ENCODE peak calls at places on chromosomes 1 and 21, in six cellular contexts. H is NCI-H1694; A is CD4-positive, CD25-positive, alpha-beta regulatory T cell; B is NCI-H2081; Z is activated CD8-positive, alpha-beta memory T cell treated with anti-CD3 and anti-CD28 coated beads, Interleukin-2, amount 50 U/mL, for 48 hours; N is lower lobe of right lung. S is an unnamed sample.
A peak's percentile ranks its signal among the peaks of the same experiment; 100 is the strongest.

GRCh38 chr1:61434276-61434675 is 290.7 kb downstream of the TM2D1 start:
- DNase-seq in A (no peak), N (no peak), Z (no peak), H (no peak), B (no peak), S (no peak)

GRCh38 chr1:61293986-61294504 is 211.7 kb downstream of the NFIA start:
- DNase-seq in B (no peak), A (no peak), N (no peak), H (no peak), Z (no peak), S (no peak)

GRCh38 chr1:89277725-89278124 is 5.1 kb upstream of the GBP5 start:
- DNase-seq in N (no peak), H (no peak), Z (no peak), A (peak; percentile 31), B (no peak), S (no peak)

GRCh38 chr21:45267390-45267760 is 20.3 kb downstream of the POFUT2 start:
- DNase-seq in H (no peak), B (no peak), A (no peak), N (no peak), Z (peak; percentile 42), S (no peak)

GRCh38 chr1:41424581-41425118 is 59.8 kb downstream of the EDN2 start:
- DNase-seq in B (no peak), H (no peak), N (no peak), A (no peak), Z (no peak), S (no peak)

GRCh38 chr1:193846411-193846810 is 660.0 kb upstream of the B3GALT2 start:
- DNase-seq in A (no peak), N (no peak), H (no peak), Z (no peak), B (no peak), S (no peak)

GRCh38 chr1:112267929-112268328 is 128.1 kb upstream of the CTTNBP2NL start:
- DNase-seq in H (no peak), N (no peak), Z (no peak), A (no peak), B (no peak), S (no peak)

GRCh38 chr1:220810179-220810653 is 23.5 kb downstream of the MTARC1 start:
- DNase-seq in Z (peak; percentile 80), A (peak; percentile 64), H (no peak), B (peak; percentile 52), N (peak; percentile 89), S (peak; percentile 48)

GRCh38 chr1:212203611-212204010 is 81.6 kb upstream of the PPP2R5A start:
- DNase-seq in B (no peak), A (no peak), Z (no peak), H (no peak), N (no peak), S (no peak)

GRCh38 chr1:111541721-111542120 is 38.3 kb upstream of the ADORA3 start:
- DNase-seq in B (no peak), A (no peak), N (no peak), Z (no peak), H (no peak), S (no peak)

GRCh38 chr1:114669562-114670082 is at the start of gene DENND2C:
- DNase-seq in N (no peak), B (no peak), H (no peak), Z (no peak), A (no peak), S (no peak)

GRCh38 chr1:169312084-169312954 is 55.3 kb downstream of the NME7 start:
- DNase-seq in A (peak; percentile 21), H (no peak), N (no peak), B (no peak), Z (peak; percentile 53), S (no peak)

GRCh38 chr21:19713324-19713723 is 1284.9 kb upstream of the NCAM2 start:
- DNase-seq in B (no peak), Z (no peak), A (no peak), N (no peak), H (no peak), S (no peak)

GRCh38 chr1:195336718-195337269 is 1271.4 kb downstream of the KCNT2 start:
- DNase-seq in A (no peak), N (no peak), H (no peak), Z (no peak), B (no peak), S (no peak)

GRCh38 chr21:45104560-45104959 is 30.2 kb downstream of the ADARB1 start:
- DNase-seq in Z (no peak), A (no peak), B (no peak), H (peak; percentile 33), N (no peak), S (no peak)

S was measured in NCI-H446 treated with DMSO at 0.1 percent for 48 hours.